ENCODE peak calls at places on chromosomes 13 and 19, in seven cellular contexts. I is GM03348; J is HT-29; O is HCEC 1CT; E is nephron progenitor cell; V is activated T-helper 9 cell treated with anti-CD3 and anti-CD28 coated beads, Interleukin-2, amount 50 U/mL, for 16 hours; K is mesenteric fat pad. D is an unnamed sample.

GRCh38 chr13:67438465-67438864 is 208.3 kb upstream of the PCDH9 start:
- DNase-seq in I (no peak), J (no peak), O (peak), E (no peak), V (no peak), K (no peak), D (no peak)

GRCh38 chr13:102347490-102347889 is 54.4 kb downstream of the FGF14 start:
- DNase-seq in I (no peak), J (no peak), O (no peak), E (peak), V (no peak), K (no peak), D (no peak)

GRCh38 chr19:17711851-17712250 is 7.4 kb upstream of the MAP1S start:
- DNase-seq in I (no peak), J (no peak), O (no peak), E (no peak), V (no peak), K (no peak), D (no peak)

GRCh38 chr13:40102854-40103253 is 447.4 kb downstream of the COG6 start:
- DNase-seq in I (peak), J (no peak), O (peak), E (no peak), V (peak), K (no peak), D (peak)

GRCh38 chr13:109844396-109844795 is 58.0 kb upstream of the IRS2 start:
- DNase-seq in I (peak), J (peak), O (peak), E (no peak), V (no peak), K (no peak), D (no peak)

GRCh38 chr13:93173656-93174055 is 53.0 kb upstream of the GPC6 start:
- DNase-seq in I (no peak), J (no peak), O (peak), E (no peak), V (no peak), K (no peak), D (no peak)

GRCh38 chr19:34096020-34096915 is 76.0 kb upstream of the LSM14A start:
- DNase-seq in I (peak), J (peak), O (peak), E (no peak), V (no peak), K (no peak), D (peak)

GRCh38 chr13:92029641-92030040 is 631.2 kb downstream of the GPC5 start:
- DNase-seq in I (no peak), J (no peak), O (no peak), E (no peak), V (no peak), K (no peak), D (no peak)

GRCh38 chr13:94813920-94814500 is 101.7 kb upstream of the SOX21 start:
- DNase-seq in I (no peak), J (no peak), O (no peak), E (no peak), V (no peak), K (no peak), D (no peak)

GRCh38 chr13:113495494-113496251 is 5.2 kb upstream of the DCUN1D2 start:
- DNase-seq in I (no peak), J (no peak), O (no peak), E (peak), V (no peak), K (no peak), D (no peak)

GRCh38 chr19:13031917-13032623 is 36.8 kb downstream of the NFIX start:
- DNase-seq in I (no peak), J (peak), O (peak), E (no peak), V (no peak), K (no peak), D (peak)

GRCh38 chr19:48491793-48492123 is 19.9 kb downstream of the LMTK3 start:
- DNase-seq in I (no peak), J (no peak), O (no peak), E (peak), V (no peak), K (no peak), D (no peak)

GRCh38 chr13:109332501-109333499 is 453.6 kb downstream of the IRS2 start:
- DNase-seq in I (no peak), J (no peak), O (no peak), E (no peak), V (no peak), K (no peak), D (no peak)

GRCh38 chr19:17512574-17512939 is 1.1 kb downstream of the PGLS start:
- DNase-seq in I (no peak), J (no peak), O (no peak), E (no peak), V (no peak), K (no peak), D (no peak)

GRCh38 chr19:19540707-19541515 is 2.8 kb downstream of the CILP2 start:
- DNase-seq in I (peak), J (no peak), O (no peak), E (peak), V (peak), K (no peak), D (no peak)

GRCh38 chr19:24140591-24140990 is 53.6 kb downstream of the ZNF254 start:
- DNase-seq in I (no peak), J (no peak), O (no peak), E (no peak), V (no peak), K (no peak), D (no peak)

GRCh38 chr19:3942790-3943409 is 10.0 kb downstream of the NMRK2 start:
- DNase-seq in I (no peak), J (no peak), O (peak), E (no peak), V (no peak), K (no peak), D (peak)

GRCh38 chr19:40674291-40674690 is 16.2 kb downstream of the NUMBL start:
- DNase-seq in I (no peak), J (no peak), O (no peak), E (no peak), V (no peak), K (no peak), D (no peak)

GRCh38 chr13:41595298-41595697 is 137.9 kb downstream of the RGCC start:
- DNase-seq in I (no peak), J (no peak), O (peak), E (no peak), V (no peak), K (no peak), D (no peak)

GRCh38 chr19:54364775-54365257 is at the start of gene LAIR1:
- DNase-seq in I (no peak), J (no peak), O (no peak), E (no peak), V (peak), K (no peak), D (no peak)

GRCh38 chr19:1239796-1240737 is 1.5 kb upstream of the ATP5F1D start:
- DNase-seq in I (peak), J (peak), O (peak), E (peak), V (peak), K (peak), D (peak)

GRCh38 chr13:50678464-50679162 is 164.9 kb downstream of the DLEU7 start:
- DNase-seq in I (peak), J (no peak), O (peak), E (no peak), V (no peak), K (no peak), D (peak)

GRCh38 chr13:37136187-37136586 is 30.7 kb upstream of the CSNK1A1L start:
- DNase-seq in I (peak), J (no peak), O (no peak), E (no peak), V (no peak), K (no peak), D (no peak)

GRCh38 chr13:38086721-38087120 is 217.1 kb upstream of the TRPC4 start:
- DNase-seq in I (no peak), J (no peak), O (no peak), E (no peak), V (no peak), K (no peak), D (no peak)

GRCh38 chr19:43532571-43532961 is 422 bp upstream of the ZNF575 start:
- DNase-seq in I (no peak), J (peak), O (peak), E (no peak), V (no peak), K (no peak), D (no peak)